ENCODE peak calls at places on chromosomes 1 and 21, in six cellular contexts. L is CD4-positive, alpha-beta T cell; J is neural crest cell; T is mammary epithelial cell; M is fibroblast of lung; D is suprapubic skin. X is an unnamed sample.
A peak's percentile ranks its signal among the peaks of the same experiment; 100 is the strongest.

GRCh38 chr1:219792337-219793021 is 135.9 kb downstream of the SLC30A10 start:
- DNase-seq in L (no peak), J (no peak), T (no peak), M (peak; percentile 50), D (no peak), X (no peak)

GRCh38 chr1:5576111-5577065 is 415.8 kb downstream of the NPHP4 start:
- DNase-seq in L (no peak), J (no peak), T (no peak), M (no peak), D (no peak), X (no peak)

GRCh38 chr1:43042773-43043470 is 84.3 kb upstream of the SLC2A1 start:
- DNase-seq in L (no peak), J (no peak), T (no peak), M (no peak), D (no peak), X (no peak)

GRCh38 chr1:2258996-2259395 is 30.9 kb downstream of the SKI start:
- DNase-seq in L (peak; percentile 58), J (no peak), T (no peak), M (no peak), D (no peak), X (no peak)

GRCh38 chr1:218479436-218480115 is 134.4 kb downstream of the TGFB2 start:
- DNase-seq in L (no peak), J (no peak), T (no peak), M (no peak), D (no peak), X (no peak)

GRCh38 chr1:152533327-152533938 is 19.2 kb downstream of the CRCT1 start:
- DNase-seq in L (no peak), J (no peak), T (peak; percentile 50), M (no peak), D (no peak), X (no peak)

GRCh38 chr1:164608651-164609057 is 49.7 kb downstream of the PBX1 start:
- DNase-seq in L (no peak), J (no peak), T (no peak), M (no peak), D (no peak), X (no peak)

GRCh38 chr1:66613187-66613586 is 79.2 kb downstream of the SGIP1 start:
- DNase-seq in L (no peak), J (no peak), T (no peak), M (peak; percentile 10), D (no peak), X (no peak)

GRCh38 chr1:14996133-14997050 is 157.2 kb upstream of the TMEM51 start:
- DNase-seq in L (no peak), J (no peak), T (peak; percentile 62), M (peak; percentile 70), D (no peak), X (no peak)

GRCh38 chr1:205537386-205538018 is 33.0 kb downstream of the CDK18 start:
- DNase-seq in L (no peak), J (no peak), T (no peak), M (no peak), D (peak; percentile 31), X (peak; percentile 4)

GRCh38 chr21:17818158-17819113 is 720 bp downstream of the C21orf91 start:
- DNase-seq in L (peak; percentile 38), J (peak; percentile 39), T (peak; percentile 45), M (peak; percentile 32), D (no peak), X (peak; percentile 41)

GRCh38 chr1:231423648-231424047 is 1.6 kb upstream of the EGLN1 start:
- DNase-seq in L (no peak), J (no peak), T (no peak), M (no peak), D (no peak), X (no peak)

GRCh38 chr21:41290106-41290799 is 26.3 kb upstream of the FAM3B start:
- DNase-seq in L (no peak), J (no peak), T (no peak), M (no peak), D (no peak), X (no peak)

GRCh38 chr1:168743001-168743400 is 14.0 kb upstream of the DPT start:
- DNase-seq in L (no peak), J (no peak), T (no peak), M (no peak), D (no peak), X (no peak)

GRCh38 chr1:85102479-85102878 is 54.2 kb upstream of the MCOLN3 start:
- DNase-seq in L (no peak), J (no peak), T (no peak), M (no peak), D (no peak), X (no peak)

GRCh38 chr1:193524616-193525015 is 338.2 kb upstream of the B3GALT2 start:
- DNase-seq in L (no peak), J (no peak), T (no peak), M (no peak), D (no peak), X (no peak)
- TF ChIP-seq CTCF in L (no peak), J (no peak), T (no peak), M (no peak), D (no peak), X (no peak)

GRCh38 chr1:33654267-33654832 is 181.9 kb downstream of the ZSCAN20 start:
- DNase-seq in L (no peak), J (peak; percentile 15), T (peak; percentile 1), M (no peak), D (no peak), X (no peak)
- TF ChIP-seq CTCF in L (no peak), J (peak; percentile 49), T (peak; percentile 32), M (peak; percentile 54), D (no peak), X (no peak)

GRCh38 chr1:154155282-154155681 is 409 bp upstream of the NUP210L start:
- DNase-seq in L (no peak), J (no peak), T (no peak), M (peak; percentile 82), D (no peak), X (no peak)
- TF ChIP-seq CTCF in L (no peak), J (no peak), T (no peak), M (no peak), D (no peak), X (no peak)

GRCh38 chr21:32921632-32922230 is 104.0 kb upstream of the OLIG2 start:
- DNase-seq in L (peak; percentile 36), J (peak; percentile 26), T (no peak), M (peak; percentile 6), D (peak; percentile 47), X (peak; percentile 47)
- TF ChIP-seq CTCF in L (peak; percentile 67), J (peak; percentile 51), T (peak; percentile 52), M (no peak), D (no peak), X (peak; percentile 75)

DNA sequence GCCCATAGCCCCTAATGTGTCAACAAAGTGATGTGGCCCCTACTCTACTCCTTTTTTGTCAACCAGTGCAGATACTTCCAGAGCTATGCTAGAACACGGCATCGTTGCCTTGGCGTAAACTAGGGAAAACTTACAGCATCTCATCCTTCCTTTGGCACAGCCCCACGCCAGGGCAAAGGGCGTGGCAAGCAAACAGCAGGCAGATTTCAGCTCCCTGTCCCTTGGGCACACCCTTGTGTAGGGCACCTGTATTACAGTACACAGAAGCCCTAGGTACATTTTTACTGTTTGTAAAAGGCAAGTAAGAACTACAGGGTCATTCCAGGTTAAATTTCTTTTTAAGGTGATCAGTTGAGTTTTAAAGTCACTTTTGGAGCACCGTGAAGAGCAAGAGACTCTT is 29.3 kb downstream of the PRDX6 start:
- DNase-seq in L (no peak), J (no peak), T (no peak), M (no peak), D (no peak), X (no peak)
- TF ChIP-seq CTCF in L (no peak), J (peak; percentile 44), T (peak; percentile 44), M (no peak), D (no peak), X (no peak)

GRCh38 chr21:45034556-45035476 is 39.6 kb upstream of the ADARB1 start:
- DNase-seq in L (no peak), J (no peak), T (peak; percentile 55), M (no peak), D (peak; percentile 66), X (no peak)
- TF ChIP-seq CTCF in L (no peak), J (no peak), T (no peak), M (no peak), D (no peak), X (no peak)

GRCh38 chr1:198860371-198860770 is 221.5 kb downstream of the PTPRC start:
- DNase-seq in L (no peak), J (no peak), T (no peak), M (no peak), D (no peak), X (no peak)

GRCh38 chr1:198858026-198858425 is 219.2 kb downstream of the PTPRC start:
- DNase-seq in L (no peak), J (no peak), T (no peak), M (no peak), D (no peak), X (no peak)

DNA sequence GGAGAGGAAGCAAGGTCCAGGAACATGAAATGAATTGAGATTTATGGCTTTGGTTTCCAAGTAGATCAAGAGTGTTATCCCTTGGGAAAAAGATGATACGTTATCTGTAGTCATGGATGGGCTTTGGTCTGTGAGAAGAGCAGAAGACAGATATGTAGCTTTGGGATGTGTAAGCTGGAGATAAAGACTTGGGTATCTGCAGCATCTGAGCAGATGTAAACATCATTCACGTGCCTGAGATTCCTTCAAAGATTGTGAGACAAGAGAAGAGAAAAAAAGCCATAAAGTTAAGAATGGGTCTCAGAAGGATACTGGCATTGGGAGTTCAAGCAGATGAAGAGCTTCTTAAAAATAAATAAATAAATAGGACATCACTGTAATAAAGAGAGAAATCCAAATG is 217.8 kb downstream of the PTPRC start:
- DNase-seq in L (no peak), J (no peak), T (no peak), M (no peak), D (no peak), X (no peak)
- TF ChIP-seq CTCF in L (no peak), J (no peak), T (no peak), M (no peak), D (no peak), X (no peak)

DNA sequence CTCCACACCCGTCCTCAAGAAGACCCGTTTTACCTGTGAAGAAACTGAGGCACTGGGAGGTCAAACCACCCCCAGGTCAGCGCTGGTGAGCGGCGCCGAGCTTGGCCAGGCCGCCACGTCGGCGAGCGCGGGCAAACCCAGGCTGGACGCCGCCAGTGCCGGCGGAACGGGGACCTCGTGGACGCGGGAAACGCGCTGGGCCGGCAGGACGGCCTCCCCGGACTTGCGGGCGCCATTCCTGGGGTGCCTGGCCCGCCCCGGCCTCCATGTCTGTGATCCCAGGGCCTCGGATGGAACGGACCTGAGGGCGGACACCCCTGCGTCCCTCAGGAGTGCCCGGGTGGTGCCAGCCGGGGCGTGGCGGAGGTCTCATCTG is 762 bp upstream of the SUMO3 start:
- DNase-seq in L (no peak), J (no peak), T (no peak), M (no peak), D (no peak), X (no peak)
- TF ChIP-seq CTCF in L (no peak), J (no peak), T (no peak), M (no peak), D (no peak), X (no peak)

GRCh38 chr1:241896670-241896962 is 48.6 kb downstream of the EXO1 start:
- DNase-seq in L (no peak), J (no peak), T (no peak), M (no peak), D (no peak), X (no peak)
- TF ChIP-seq CTCF in L (peak; percentile 4), J (no peak), T (no peak), M (no peak), D (peak; percentile 1), X (no peak)

X was measured in natural killer cell.